ENCODE peak calls at places on chromosomes 1 and 21, in five cellular contexts. A is BE2C, H is left ventricle myocardium inferior, Z is esophagus squamous epithelium, J is endodermal cell. R is an unnamed sample.

GRCh38 chr1:182279724-182280506 is 111.7 kb downstream of the GLUL start:
- DNase-seq in Z (no peak), A (no peak), J (peak; percentile 48), H (peak; percentile 46), R (no peak)

GRCh38 chr1:111888740-111889376 is 100.6 kb downstream of the KCND3 start:
- DNase-seq in A (no peak), Z (no peak), H (no peak), J (no peak), R (no peak)

GRCh38 chr21:43736224-43736883 is 17.4 kb downstream of the PDXK start:
- DNase-seq in A (no peak), H (no peak), J (no peak), Z (no peak), R (no peak)

GRCh38 chr1:146021622-146022402 is at the start of gene HJV:
- DNase-seq in Z (no peak), A (no peak), J (no peak), H (no peak), R (no peak)

GRCh38 chr1:176196728-176197127 is 10.4 kb downstream of the COP1 start:
- DNase-seq in Z (no peak), H (no peak), J (no peak), A (no peak), R (no peak)

GRCh38 chr1:101216623-101217022 is 20.2 kb upstream of the S1PR1 start:
- DNase-seq in J (no peak), H (no peak), A (no peak), Z (no peak), R (no peak)

GRCh38 chr21:23963454-23963853 is 1643.8 kb downstream of the MRPL39 start:
- DNase-seq in A (no peak), J (no peak), Z (no peak), H (no peak), R (peak; percentile 4)

GRCh38 chr21:45515241-45516061 is 26.8 kb downstream of the SLC19A1 start:
- DNase-seq in H (peak; percentile 3), J (peak; percentile 82), Z (no peak), A (peak; percentile 9), R (no peak)

GRCh38 chr1:161483361-161483760 is 21.9 kb upstream of the FCGR2A start:
- DNase-seq in Z (no peak), A (no peak), H (no peak), J (no peak), R (no peak)

GRCh38 chr1:225651376-225651871 is 1.5 kb downstream of the ENAH start:
- DNase-seq in H (no peak), A (no peak), Z (no peak), J (no peak), R (no peak)

GRCh38 chr21:46153259-46154154 is 1.9 kb downstream of the FTCD start:
- DNase-seq in H (peak; percentile 54), A (peak; percentile 73), J (peak; percentile 94), Z (no peak), R (no peak)

GRCh38 chr1:6420594-6421042 is 899 bp upstream of the HES2 start:
- DNase-seq in J (peak; percentile 76), Z (no peak), H (no peak), A (no peak), R (no peak)

GRCh38 chr1:172350781-172351180 is 69.7 kb upstream of the C1orf105 start:
- DNase-seq in Z (no peak), A (no peak), H (no peak), J (no peak), R (no peak)

GRCh38 chr1:24555591-24556413 is at the start of gene NCMAP:
- DNase-seq in J (peak; percentile 79), Z (no peak), H (peak; percentile 24), A (no peak), R (no peak)

GRCh38 chr1:239711768-239712167 is 325.4 kb downstream of the CHRM3 start:
- DNase-seq in J (peak; percentile 57), A (no peak), Z (no peak), H (no peak), R (no peak)

GRCh38 chr1:53137729-53138128 is 4.7 kb downstream of the SLC1A7 start:
- DNase-seq in J (peak; percentile 47), H (no peak), A (no peak), Z (no peak), R (no peak)

GRCh38 chr1:67723620-67724019 is 38.6 kb downstream of the GADD45A start:
- DNase-seq in A (no peak), J (no peak), H (no peak), Z (no peak), R (peak; percentile 60)

GRCh38 chr1:60078182-60078581 is 4.6 kb upstream of the C1orf87 start:
- DNase-seq in A (no peak), H (no peak), J (no peak), Z (no peak), R (no peak)

GRCh38 chr1:77538956-77539509 is 143.4 kb downstream of the ZZZ3 start:
- DNase-seq in J (no peak), A (no peak), H (no peak), Z (no peak), R (peak; percentile 83)

GRCh38 chr1:167548059-167548932 is 5.3 kb downstream of the CREG1 start:
- DNase-seq in Z (no peak), H (no peak), A (no peak), J (no peak), R (peak; percentile 39)

GRCh38 chr1:151574575-151575529 is 34.7 kb downstream of the TUFT1 start:
- DNase-seq in H (no peak), A (no peak), J (no peak), Z (no peak), R (peak; percentile 65)

GRCh38 chr1:206909883-206910318 is 11.8 kb downstream of the FCMR start:
- DNase-seq in H (no peak), Z (no peak), J (peak; percentile 69), A (no peak), R (no peak)

GRCh38 chr1:206908038-206908437 is 10.8 kb downstream of the IL24 start:
- DNase-seq in H (no peak), J (no peak), Z (no peak), A (no peak), R (no peak)

GRCh38 chr1:206909167-206909882 is 12.1 kb downstream of the IL24 start:
- DNase-seq in J (peak; percentile 90), Z (no peak), H (peak; percentile 48), A (peak; percentile 42), R (no peak)

GRCh38 chr1:206905295-206906164 is 8.3 kb downstream of the IL24 start:
- DNase-seq in A (no peak), H (no peak), J (no peak), Z (no peak), R (peak; percentile 88)

DNA sequence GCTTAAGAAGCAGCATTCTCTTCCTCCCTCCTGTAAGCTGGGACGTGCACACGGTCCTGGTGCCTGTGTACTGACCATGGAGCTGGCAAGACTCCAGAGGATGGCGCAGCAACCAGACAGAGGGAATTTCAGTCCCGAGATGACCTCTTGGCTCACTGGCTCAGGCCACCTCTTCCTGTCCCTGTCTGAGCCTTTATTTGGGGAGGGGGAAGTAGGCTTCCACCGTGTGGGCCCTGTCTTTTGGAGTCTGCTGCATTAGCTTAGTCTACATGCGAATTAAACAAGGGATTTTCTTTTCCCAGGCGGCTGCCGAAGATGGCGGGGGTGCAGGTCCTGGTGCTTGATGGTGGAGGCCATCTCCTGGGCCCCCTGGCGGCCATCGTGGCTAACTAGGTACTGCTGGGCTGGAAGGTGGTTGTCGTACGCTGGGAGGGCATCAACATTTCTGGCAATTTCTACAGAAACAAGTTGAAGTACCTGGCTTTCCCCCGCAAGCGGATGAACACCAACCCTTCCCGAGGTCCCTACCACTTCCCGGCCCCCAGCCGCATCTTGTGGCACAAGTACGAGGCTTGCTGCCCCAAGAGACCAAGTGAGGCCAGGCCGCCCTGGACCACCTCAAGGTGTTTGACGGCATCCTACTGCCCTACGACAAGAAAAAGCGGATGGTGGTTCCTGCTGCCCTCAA is 10.2 kb downstream of the IL24 start:
- DNase-seq in J (peak; percentile 78), H (no peak), Z (no peak), A (peak; percentile 77), R (no peak)
- TF ChIP-seq CTCF in J (peak; percentile 68), H (no peak), Z (no peak), A (peak; percentile 61), R (peak; percentile 50)

GRCh38 chr21:42356680-42357079 is 5.9 kb upstream of the TFF2 start:
- DNase-seq in A (no peak), H (no peak), J (no peak), Z (no peak), R (no peak)
- H3K27me3 ChIP-seq in A (peaks cover 4% of the 10 kb centered on the region), H (peaks cover 44% of the 10 kb centered on the region), J (no peaks in the 10 kb centered on the region), Z (no peaks in the 10 kb centered on the region), R (no peaks in the 10 kb centered on the region)

GRCh38 chr1:19957779-19958178 is 21.6 kb downstream of the PLA2G2A start:
- DNase-seq in A (no peak), Z (no peak), J (peak; percentile 79), H (no peak), R (no peak)
- TF ChIP-seq CTCF in A (no peak), Z (no peak), J (peak; percentile 72), H (no peak), R (peak; percentile 42)

DNA sequence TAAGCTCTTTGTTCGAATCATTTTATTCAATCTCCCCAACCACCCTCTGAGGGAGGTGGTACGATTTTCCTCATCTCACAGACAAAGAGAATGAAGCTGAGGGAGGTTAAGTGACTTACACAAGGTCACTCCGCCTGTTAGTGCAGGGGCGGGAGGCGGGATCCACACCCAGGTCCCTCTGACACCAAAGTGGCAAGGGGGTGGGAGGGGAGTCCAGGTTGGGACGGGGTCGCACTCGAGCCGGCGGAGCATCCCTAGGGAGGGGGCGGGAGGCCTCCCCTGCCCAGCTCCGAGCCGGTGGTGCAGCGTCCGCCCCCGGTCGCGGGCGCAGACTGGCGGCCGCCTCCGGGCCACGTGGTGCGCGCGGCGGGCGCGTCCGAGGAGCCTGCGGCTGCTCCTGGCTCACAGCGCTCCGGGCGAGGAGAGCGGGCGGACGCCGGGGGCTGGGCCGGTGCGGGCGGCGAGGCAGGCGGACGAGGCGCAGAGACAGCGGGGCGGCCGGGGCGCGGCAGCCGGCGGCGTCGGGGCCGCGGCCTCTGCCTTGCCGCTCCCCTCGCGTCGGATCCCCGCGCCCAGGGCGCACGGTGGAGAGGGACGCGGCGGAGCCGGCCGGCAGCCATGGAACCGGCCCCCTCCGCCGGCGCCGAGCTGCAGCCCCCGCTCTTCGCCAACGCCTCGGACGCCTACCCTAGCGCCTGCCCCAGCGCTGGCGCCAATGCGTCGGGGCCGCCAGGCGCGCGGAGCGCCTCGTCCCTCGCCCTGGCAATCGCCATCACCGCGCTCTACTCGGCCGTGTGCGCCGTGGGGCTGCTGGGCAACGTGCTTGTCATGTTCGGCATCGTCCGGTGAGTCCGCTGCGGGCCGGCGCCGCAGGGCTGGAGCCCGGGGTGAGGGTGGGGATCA is at the start of gene OPRD1:
- DNase-seq in J (peak; percentile 80), Z (no peak), H (no peak), A (peak; percentile 56), R (no peak)
- H3K27me3 ChIP-seq in J (peaks cover 54% of the 10 kb centered on the region), Z (peaks cover 11% of the 10 kb centered on the region), H (peaks cover 97% of the 10 kb centered on the region), A (no peaks in the 10 kb centered on the region), R (peaks cover 53% of the 10 kb centered on the region)

DNA sequence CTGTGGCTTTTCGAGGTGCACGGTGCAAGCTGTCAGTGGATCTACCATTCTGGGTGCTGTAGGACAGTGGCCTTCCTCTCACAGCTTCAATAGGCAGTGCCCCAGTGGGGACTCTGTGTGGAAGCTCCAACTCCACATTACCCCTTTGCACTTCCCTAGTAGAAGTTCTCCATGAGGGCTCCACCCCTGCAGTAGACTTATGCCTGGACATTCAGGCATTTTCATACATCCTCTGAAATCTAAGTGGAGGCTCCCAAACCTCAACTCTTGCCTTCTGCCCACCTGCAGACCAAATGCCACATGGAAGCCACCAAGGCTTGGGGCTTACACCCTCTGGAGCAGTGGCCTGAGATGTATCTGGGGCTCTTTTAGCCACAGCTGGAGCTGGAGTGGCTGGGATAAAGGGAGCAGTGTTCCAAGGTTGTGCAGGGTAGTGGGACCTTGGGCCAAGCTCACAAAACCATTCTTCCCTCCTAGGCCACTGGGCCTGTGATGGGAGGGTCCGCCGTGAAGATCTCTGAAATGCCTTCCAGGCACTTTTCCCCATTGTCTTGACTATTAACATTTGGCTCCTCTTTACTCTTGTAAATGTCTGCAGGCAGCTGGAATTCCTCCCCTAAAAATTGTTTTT is 18.0 kb upstream of the RNF2 start:
- DNase-seq in Z (no peak), J (no peak), H (no peak), A (no peak), R (no peak)
- TF ChIP-seq CTCF in Z (no peak), J (no peak), H (no peak), A (no peak), R (no peak)

R was measured in brain microvascular endothelial cell.